ENCODE peak calls at places on chromosomes 13 and 19, in seven cellular contexts. Z is mesenchymal stem cell, R is neuronal stem cell, O is IMR-90, J is H1, H is H9, S is trophoblast cell. W is an unnamed sample.

GRCh38 chr19:45568732-45569131 is 15.9 kb downstream of the OPA3 start:
- DNase-seq in Z (peak), R (no peak), O (peak), J (no peak), H (no peak), S (no peak), W (no peak)

GRCh38 chr13:94917814-94918213 is 205.5 kb upstream of the SOX21 start:
- DNase-seq in Z (peak), R (no peak), O (no peak), J (peak), H (peak), S (peak), W (peak)

GRCh38 chr13:109744512-109745051 is 41.8 kb downstream of the IRS2 start:
- DNase-seq in Z (peak), R (no peak), O (peak), J (no peak), H (no peak), S (no peak), W (no peak)

GRCh38 chr13:21047591-21048282 is 13.6 kb downstream of the LATS2 start:
- DNase-seq in Z (no peak), R (no peak), O (no peak), J (no peak), H (no peak), S (peak), W (no peak)

GRCh38 chr13:46181799-46182490 is at the start of gene LCP1:
- DNase-seq in Z (no peak), R (no peak), O (no peak), J (no peak), H (no peak), S (peak), W (peak)

GRCh38 chr13:23644527-23644926 is 74.3 kb downstream of the TNFRSF19 start:
- DNase-seq in Z (no peak), R (no peak), O (peak), J (no peak), H (no peak), S (no peak), W (no peak)

GRCh38 chr13:23778879-23779278 is 110.3 kb downstream of the MIPEP start:
- DNase-seq in Z (peak), R (no peak), O (peak), J (no peak), H (no peak), S (no peak), W (no peak)

GRCh38 chr13:95235199-95235726 is 66.0 kb downstream of the ABCC4 start:
- DNase-seq in Z (peak), R (no peak), O (no peak), J (no peak), H (no peak), S (no peak), W (no peak)

GRCh38 chr13:78137404-78138142 is 218.9 kb upstream of the EDNRB start:
- DNase-seq in Z (peak), R (peak), O (peak), J (peak), H (peak), S (peak), W (peak)

GRCh38 chr13:25859528-25859927 is 192.3 kb downstream of the SHISA2 start:
- DNase-seq in Z (no peak), R (no peak), O (no peak), J (no peak), H (no peak), S (no peak), W (no peak)

GRCh38 chr13:31452525-31452924 is 252.8 kb downstream of the B3GLCT start:
- DNase-seq in Z (no peak), R (no peak), O (no peak), J (no peak), H (no peak), S (no peak), W (peak)

DNA sequence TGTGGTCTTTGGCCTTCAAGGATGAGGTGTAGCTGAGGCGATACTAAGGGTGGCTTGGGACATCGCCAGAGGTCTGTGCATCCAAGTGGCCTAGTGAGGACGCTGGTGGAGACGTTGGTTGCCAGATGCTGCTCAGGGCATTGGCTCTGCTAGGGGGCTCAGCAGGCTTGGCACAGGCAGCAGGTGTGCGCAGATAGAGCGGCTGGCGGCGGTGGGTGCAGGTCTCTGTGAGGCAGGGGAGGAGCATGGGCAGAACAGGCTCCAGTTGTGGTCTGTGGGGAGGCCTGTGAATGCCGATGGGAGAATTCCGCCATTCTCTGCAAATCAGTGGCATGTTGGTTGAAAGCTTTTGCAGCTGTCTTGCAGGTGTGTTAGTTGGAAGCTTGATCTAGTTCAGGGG is 21.2 kb downstream of the PRAM1 start:
- DNase-seq in Z (no peak), R (no peak), O (no peak), J (no peak), H (no peak), S (peak), W (no peak)
- H3K4me2 ChIP-seq in Z (no peak), R (no peak), O (no peak), J (no peak), H (no peak), S (no peak), W (no peak)

GRCh38 chr13:93364166-93364565 is 137.6 kb downstream of the GPC6 start:
- DNase-seq in Z (peak), R (no peak), O (peak), J (no peak), H (no peak), S (no peak), W (no peak)
- H3K18ac ChIP-seq in Z (no peak), R (no peak), O (no peak), J (no peak), H (no peak), S (no peak), W (no peak)

DNA sequence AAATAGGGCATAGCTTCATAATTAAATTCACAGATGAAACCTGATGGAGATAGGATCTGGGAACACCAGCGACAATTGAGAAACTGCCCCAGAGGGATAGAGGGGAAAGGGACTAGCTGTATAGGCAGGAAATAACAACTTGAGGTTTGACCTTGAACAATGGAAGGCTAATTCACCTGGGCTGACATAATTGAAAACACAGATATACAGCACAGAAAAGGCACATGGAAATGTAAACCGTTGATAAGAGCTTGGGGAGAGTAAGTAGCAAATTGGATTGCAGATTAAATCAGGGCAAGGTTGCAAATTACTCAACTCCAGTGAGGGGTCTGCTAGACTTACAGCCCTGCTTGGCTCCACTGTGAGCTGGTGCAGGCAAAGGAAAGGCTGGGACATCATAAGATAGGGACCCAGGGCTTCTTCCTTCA is 246.7 kb downstream of the DLEU7 start:
- DNase-seq in Z (no peak), R (no peak), O (no peak), J (no peak), H (no peak), S (no peak), W (peak)
- H3K4me2 ChIP-seq in Z (no peak), R (no peak), O (no peak), J (no peak), H (no peak), S (no peak), W (no peak)

GRCh38 chr13:101941095-101941777 is 460.6 kb downstream of the FGF14 start:
- DNase-seq in Z (peak), R (no peak), O (peak), J (no peak), H (no peak), S (peak), W (no peak)

GRCh38 chr13:101942535-101943157 is 459.2 kb downstream of the FGF14 start:
- DNase-seq in Z (no peak), R (no peak), O (no peak), J (no peak), H (no peak), S (no peak), W (no peak)

GRCh38 chr13:101935828-101936227 is 466.0 kb downstream of the FGF14 start:
- DNase-seq in Z (no peak), R (no peak), O (no peak), J (no peak), H (no peak), S (no peak), W (no peak)

GRCh38 chr13:101942038-101942437 is 459.8 kb downstream of the FGF14 start:
- DNase-seq in Z (peak), R (peak), O (peak), J (no peak), H (no peak), S (peak), W (peak)

GRCh38 chr13:101939370-101939769 is 462.5 kb downstream of the FGF14 start:
- DNase-seq in Z (no peak), R (no peak), O (no peak), J (no peak), H (no peak), S (no peak), W (no peak)
- H3K18ac ChIP-seq in Z (no peak), R (no peak), O (no peak), J (no peak), H (no peak), S (no peak), W (no peak)

GRCh38 chr19:37699057-37699456 is 20.5 kb downstream of the ZNF607 start:
- DNase-seq in Z (no peak), R (no peak), O (peak), J (no peak), H (no peak), S (peak), W (peak)

GRCh38 chr19:37691881-37692504 is 27.6 kb downstream of the ZNF607 start:
- DNase-seq in Z (peak), R (peak), O (peak), J (peak), H (peak), S (peak), W (peak)

GRCh38 chr19:37695144-37695899 is 24.2 kb downstream of the ZNF607 start:
- DNase-seq in Z (no peak), R (no peak), O (no peak), J (no peak), H (peak), S (no peak), W (no peak)

GRCh38 chr19:37698216-37698615 is 21.3 kb downstream of the ZNF607 start:
- DNase-seq in Z (no peak), R (no peak), O (no peak), J (no peak), H (no peak), S (peak), W (peak)

GRCh38 chr19:37692956-37693660 is 26.5 kb downstream of the ZNF607 start:
- DNase-seq in Z (no peak), R (no peak), O (no peak), J (no peak), H (no peak), S (no peak), W (no peak)
- H3K4me2 ChIP-seq in Z (no peak), R (no peak), O (no peak), J (no peak), H (no peak), S (no peak), W (no peak)

DNA sequence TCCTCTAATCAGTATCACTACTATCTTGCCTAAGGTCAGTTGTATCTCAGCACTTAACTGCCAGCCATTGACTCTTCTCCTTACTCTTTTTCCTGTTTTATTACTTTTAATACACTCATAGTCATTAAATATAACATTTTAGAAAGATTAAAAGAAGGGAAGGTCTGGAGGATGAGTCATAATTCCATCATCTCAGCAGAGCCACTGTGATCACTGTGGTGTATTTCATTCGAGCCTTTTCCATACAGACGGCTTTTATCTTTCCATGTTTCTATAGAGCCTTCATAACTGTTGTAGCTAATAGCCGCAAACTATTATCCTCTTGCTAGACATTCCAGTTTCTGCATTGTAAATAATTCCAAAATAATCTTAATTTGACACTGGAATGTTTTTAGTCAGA is 4.7 kb upstream of the FLT1 start:
- DNase-seq in Z (peak), R (no peak), O (peak), J (no peak), H (no peak), S (no peak), W (no peak)
- H3K18ac ChIP-seq in Z (no peak), R (no peak), O (no peak), J (no peak), H (no peak), S (no peak), W (no peak)

GRCh38 chr13:29591310-29591709 is 4.2 kb downstream of the SLC7A1 start:
- DNase-seq in Z (peak), R (no peak), O (peak), J (no peak), H (no peak), S (no peak), W (no peak)
- H3K4me2 ChIP-seq in Z (peak), R (no peak), O (peak), J (no peak), H (no peak), S (no peak), W (no peak)